ENCODE peak calls at places on chromosomes 7 and 10, in ten cellular contexts. One of them, this sample, is unnamed.

GRCh38 chr10:88227342-88228018 is 355.6 kb downstream of the RNLS start:
- DNase-seq in stomach: peak; percentile 32
- DNase-seq in transverse colon: peak; percentile 56
- DNase-seq in sigmoid colon: peak; percentile 61
- DNase-seq in gastrocnemius medialis: peak; percentile 64
- DNase-seq in Panc1: no peak
- DNase-seq in hepatocyte: no peak
- DNase-seq in IMR-90: peak; percentile 85
- DNase-seq in AG04450: peak; percentile 50
- DNase-seq in cardiac fibroblast: peak; percentile 86
- DNase-seq in this sample: no peak

GRCh38 chr7:103391150-103391549 is 43.7 kb downstream of the PSMC2 start:
- DNase-seq in stomach: no peak
- DNase-seq in transverse colon: no peak
- DNase-seq in sigmoid colon: no peak
- DNase-seq in gastrocnemius medialis: no peak
- DNase-seq in Panc1: no peak
- DNase-seq in hepatocyte: no peak
- DNase-seq in IMR-90: no peak
- DNase-seq in AG04450: no peak
- DNase-seq in cardiac fibroblast: no peak
- DNase-seq in this sample: no peak

GRCh38 chr10:124014416-124015154 is 78.8 kb downstream of the CHST15 start:
- DNase-seq in stomach: no peak
- DNase-seq in transverse colon: no peak
- DNase-seq in sigmoid colon: no peak
- DNase-seq in gastrocnemius medialis: no peak
- DNase-seq in Panc1: no peak
- DNase-seq in hepatocyte: no peak
- DNase-seq in IMR-90: no peak
- DNase-seq in AG04450: no peak
- DNase-seq in cardiac fibroblast: no peak
- DNase-seq in this sample: no peak

GRCh38 chr10:32943395-32943794 is 14.6 kb downstream of the ITGB1 start:
- DNase-seq in stomach: no peak
- DNase-seq in transverse colon: no peak
- DNase-seq in sigmoid colon: no peak
- DNase-seq in gastrocnemius medialis: no peak
- DNase-seq in Panc1: no peak
- DNase-seq in hepatocyte: no peak
- DNase-seq in IMR-90: no peak
- DNase-seq in AG04450: no peak
- DNase-seq in cardiac fibroblast: no peak
- DNase-seq in this sample: no peak

GRCh38 chr10:103648951-103649532 is 155.5 kb downstream of the NEURL1 start:
- DNase-seq in stomach: no peak
- DNase-seq in transverse colon: no peak
- DNase-seq in sigmoid colon: peak; percentile 78
- DNase-seq in gastrocnemius medialis: peak; percentile 99
- DNase-seq in Panc1: no peak
- DNase-seq in hepatocyte: no peak
- DNase-seq in IMR-90: peak; percentile 16
- DNase-seq in AG04450: no peak
- DNase-seq in cardiac fibroblast: peak; percentile 95
- DNase-seq in this sample: no peak

GRCh38 chr7:75819711-75820110 is 6.1 kb upstream of the CCL24 start:
- DNase-seq in stomach: no peak
- DNase-seq in transverse colon: peak; percentile 26
- DNase-seq in sigmoid colon: no peak
- DNase-seq in gastrocnemius medialis: peak; percentile 19
- DNase-seq in Panc1: no peak
- DNase-seq in hepatocyte: no peak
- DNase-seq in IMR-90: no peak
- DNase-seq in AG04450: no peak
- DNase-seq in cardiac fibroblast: no peak
- DNase-seq in this sample: no peak

GRCh38 chr10:124085680-124086079 is 7.7 kb downstream of the CHST15 start:
- DNase-seq in stomach: no peak
- DNase-seq in transverse colon: no peak
- DNase-seq in sigmoid colon: peak; percentile 66
- DNase-seq in gastrocnemius medialis: no peak
- DNase-seq in Panc1: no peak
- DNase-seq in hepatocyte: no peak
- DNase-seq in IMR-90: no peak
- DNase-seq in AG04450: no peak
- DNase-seq in cardiac fibroblast: no peak
- DNase-seq in this sample: no peak

GRCh38 chr7:25496394-25497103 is 268.3 kb upstream of the NPVF start:
- DNase-seq in stomach: no peak
- DNase-seq in transverse colon: no peak
- DNase-seq in sigmoid colon: no peak
- DNase-seq in gastrocnemius medialis: no peak
- DNase-seq in Panc1: no peak
- DNase-seq in hepatocyte: no peak
- DNase-seq in IMR-90: no peak
- DNase-seq in AG04450: no peak
- DNase-seq in cardiac fibroblast: no peak
- DNase-seq in this sample: no peak

GRCh38 chr10:35387768-35388167 is 51.5 kb downstream of the CCNY start:
- DNase-seq in stomach: peak; percentile 49
- DNase-seq in transverse colon: no peak
- DNase-seq in sigmoid colon: no peak
- DNase-seq in gastrocnemius medialis: no peak
- DNase-seq in Panc1: no peak
- DNase-seq in hepatocyte: no peak
- DNase-seq in IMR-90: peak; percentile 85
- DNase-seq in AG04450: peak; percentile 44
- DNase-seq in cardiac fibroblast: peak; percentile 71
- DNase-seq in this sample: no peak

GRCh38 chr10:95742962-95743535 is 12.9 kb upstream of the ENTPD1 start:
- DNase-seq in stomach: no peak
- DNase-seq in transverse colon: no peak
- DNase-seq in sigmoid colon: no peak
- DNase-seq in gastrocnemius medialis: no peak
- DNase-seq in Panc1: no peak
- DNase-seq in hepatocyte: no peak
- DNase-seq in IMR-90: no peak
- DNase-seq in AG04450: no peak
- DNase-seq in cardiac fibroblast: no peak
- DNase-seq in this sample: no peak

GRCh38 chr7:31735991-31736982 is 49.3 kb downstream of the PPP1R17 start:
- DNase-seq in stomach: peak; percentile 71
- DNase-seq in transverse colon: peak; percentile 47
- DNase-seq in sigmoid colon: peak; percentile 74
- DNase-seq in gastrocnemius medialis: no peak
- DNase-seq in Panc1: peak; percentile 41
- DNase-seq in hepatocyte: peak; percentile 82
- DNase-seq in IMR-90: peak; percentile 51
- DNase-seq in AG04450: peak; percentile 11
- DNase-seq in cardiac fibroblast: peak; percentile 65
- DNase-seq in this sample: no peak

GRCh38 chr7:136998495-136998894 is 130.0 kb downstream of the CHRM2 start:
- DNase-seq in stomach: no peak
- DNase-seq in transverse colon: no peak
- DNase-seq in sigmoid colon: no peak
- DNase-seq in gastrocnemius medialis: no peak
- DNase-seq in Panc1: peak; percentile 80
- DNase-seq in hepatocyte: no peak
- DNase-seq in IMR-90: peak; percentile 82
- DNase-seq in AG04450: peak; percentile 30
- DNase-seq in cardiac fibroblast: no peak
- DNase-seq in this sample: no peak

GRCh38 chr7:417973-418601 is 101.6 kb downstream of the PDGFA start:
- DNase-seq in stomach: no peak
- DNase-seq in transverse colon: no peak
- DNase-seq in sigmoid colon: no peak
- DNase-seq in gastrocnemius medialis: no peak
- DNase-seq in Panc1: no peak
- DNase-seq in hepatocyte: no peak
- DNase-seq in IMR-90: no peak
- DNase-seq in AG04450: no peak
- DNase-seq in cardiac fibroblast: no peak
- DNase-seq in this sample: no peak

GRCh38 chr10:37855691-37856090 is 1.7 kb downstream of the ZNF248 start:
- DNase-seq in stomach: no peak
- DNase-seq in transverse colon: no peak
- DNase-seq in sigmoid colon: no peak
- DNase-seq in gastrocnemius medialis: no peak
- DNase-seq in Panc1: no peak
- DNase-seq in hepatocyte: no peak
- DNase-seq in IMR-90: no peak
- DNase-seq in AG04450: no peak
- DNase-seq in cardiac fibroblast: no peak
- DNase-seq in this sample: no peak

GRCh38 chr7:151013728-151014497 is 10.4 kb downstream of the ATG9B start:
- DNase-seq in stomach: peak; percentile 67
- DNase-seq in transverse colon: peak; percentile 81
- DNase-seq in sigmoid colon: peak; percentile 84
- DNase-seq in gastrocnemius medialis: no peak
- DNase-seq in Panc1: no peak
- DNase-seq in hepatocyte: peak; percentile 84
- DNase-seq in IMR-90: peak; percentile 22
- DNase-seq in AG04450: no peak
- DNase-seq in cardiac fibroblast: peak; percentile 55
- DNase-seq in this sample: no peak

GRCh38 chr10:132187421-132188138 is 832 bp downstream of the DPYSL4 start:
- DNase-seq in stomach: no peak
- DNase-seq in transverse colon: no peak
- DNase-seq in sigmoid colon: no peak
- DNase-seq in gastrocnemius medialis: no peak
- DNase-seq in Panc1: no peak
- DNase-seq in hepatocyte: no peak
- DNase-seq in IMR-90: no peak
- DNase-seq in AG04450: no peak
- DNase-seq in cardiac fibroblast: no peak
- DNase-seq in this sample: no peak

GRCh38 chr7:137343483-137343841 is at the start of gene PTN:
- DNase-seq in stomach: no peak
- DNase-seq in transverse colon: peak; percentile 13
- DNase-seq in sigmoid colon: peak; percentile 78
- DNase-seq in gastrocnemius medialis: no peak
- DNase-seq in Panc1: no peak
- DNase-seq in hepatocyte: peak; percentile 60
- DNase-seq in IMR-90: peak; percentile 79
- DNase-seq in AG04450: peak; percentile 43
- DNase-seq in cardiac fibroblast: peak; percentile 48
- DNase-seq in this sample: no peak

GRCh38 chr7:1323178-1324027 is 90.7 kb downstream of the UNCX start:
- DNase-seq in stomach: no peak
- DNase-seq in transverse colon: no peak
- DNase-seq in sigmoid colon: no peak
- DNase-seq in gastrocnemius medialis: no peak
- DNase-seq in Panc1: no peak
- DNase-seq in hepatocyte: no peak
- DNase-seq in IMR-90: no peak
- DNase-seq in AG04450: no peak
- DNase-seq in cardiac fibroblast: peak; percentile 5
- DNase-seq in this sample: no peak

GRCh38 chr10:47255866-47256265 is 44.1 kb upstream of the GDF10 start:
- DNase-seq in stomach: no peak
- DNase-seq in transverse colon: no peak
- DNase-seq in sigmoid colon: peak; percentile 42
- DNase-seq in gastrocnemius medialis: no peak
- DNase-seq in Panc1: no peak
- DNase-seq in hepatocyte: no peak
- DNase-seq in IMR-90: no peak
- DNase-seq in AG04450: no peak
- DNase-seq in cardiac fibroblast: no peak
- DNase-seq in this sample: no peak
- TF ChIP-seq CTCF in stomach: no peak
- TF ChIP-seq CTCF in transverse colon: no peak
- TF ChIP-seq CTCF in sigmoid colon: no peak
- TF ChIP-seq CTCF in gastrocnemius medialis: no peak
- TF ChIP-seq CTCF in Panc1: no peak
- TF ChIP-seq CTCF in hepatocyte: no peak
- TF ChIP-seq CTCF in IMR-90: no peak
- TF ChIP-seq CTCF in AG04450: no peak
- TF ChIP-seq CTCF in cardiac fibroblast: no peak
- TF ChIP-seq CTCF in this sample: no peak

DNA sequence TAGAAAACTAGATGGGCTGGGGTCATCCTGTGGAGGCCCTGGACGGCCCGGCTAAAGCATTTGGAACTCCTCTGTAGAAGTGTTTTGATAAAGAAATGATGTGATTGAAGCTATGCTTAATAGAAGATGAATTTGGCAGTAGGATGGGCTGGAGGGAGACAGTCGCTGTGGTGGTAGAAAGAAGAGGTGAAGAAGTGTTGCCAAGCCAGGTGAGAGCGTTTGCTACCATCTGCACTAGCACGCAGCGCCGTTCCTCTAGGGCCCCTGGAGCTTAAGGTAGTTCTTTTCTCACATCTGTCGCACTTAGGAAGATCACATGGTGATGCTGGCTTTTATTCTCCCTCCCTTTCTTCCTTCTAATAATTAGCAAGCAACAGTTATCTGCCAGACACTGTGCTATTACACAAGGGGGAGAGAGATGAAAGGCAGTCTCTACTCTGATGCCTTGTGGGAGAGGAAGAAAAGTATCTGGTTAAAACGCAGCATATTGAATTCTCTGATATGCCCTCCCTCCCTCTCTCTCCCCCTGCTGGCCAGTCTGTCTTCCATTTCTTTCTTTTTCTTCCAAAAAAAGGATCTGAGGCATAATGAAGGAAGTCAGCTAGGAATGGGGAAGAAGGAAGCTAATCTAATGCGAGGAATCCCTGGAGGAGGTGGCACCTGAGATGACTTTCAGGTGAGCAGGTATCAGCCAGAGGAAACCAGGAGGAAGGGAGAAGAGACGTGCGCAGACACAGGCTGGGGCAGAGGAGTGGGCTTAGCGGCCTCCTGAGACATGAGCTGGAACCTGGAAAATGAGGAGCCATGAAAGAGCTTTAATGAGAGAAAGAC is 162.3 kb upstream of the KLF14 start:
- DNase-seq in stomach: no peak
- DNase-seq in transverse colon: no peak
- DNase-seq in sigmoid colon: no peak
- DNase-seq in gastrocnemius medialis: no peak
- DNase-seq in Panc1: peak; percentile 72
- DNase-seq in hepatocyte: no peak
- DNase-seq in IMR-90: peak; percentile 54
- DNase-seq in AG04450: no peak
- DNase-seq in cardiac fibroblast: peak; percentile 63
- DNase-seq in this sample: no peak
- TF ChIP-seq CTCF in stomach: no peak
- TF ChIP-seq CTCF in transverse colon: no peak
- TF ChIP-seq CTCF in sigmoid colon: no peak
- TF ChIP-seq CTCF in gastrocnemius medialis: peak; percentile 38
- TF ChIP-seq CTCF in Panc1: no peak
- TF ChIP-seq CTCF in hepatocyte: no peak
- TF ChIP-seq CTCF in IMR-90: peak; percentile 54
- TF ChIP-seq CTCF in AG04450: peak; percentile 67
- TF ChIP-seq CTCF in cardiac fibroblast: peak; percentile 60
- TF ChIP-seq CTCF in this sample: no peak

GRCh38 chr7:77327932-77328628 is 88.1 kb downstream of the GSAP start:
- DNase-seq in stomach: no peak
- DNase-seq in transverse colon: no peak
- DNase-seq in sigmoid colon: peak; percentile 68
- DNase-seq in gastrocnemius medialis: no peak
- DNase-seq in Panc1: no peak
- DNase-seq in hepatocyte: no peak
- DNase-seq in IMR-90: no peak
- DNase-seq in AG04450: no peak
- DNase-seq in cardiac fibroblast: peak; percentile 17
- DNase-seq in this sample: no peak
- TF ChIP-seq CTCF in stomach: no peak
- TF ChIP-seq CTCF in transverse colon: no peak
- TF ChIP-seq CTCF in sigmoid colon: no peak
- TF ChIP-seq CTCF in gastrocnemius medialis: no peak
- TF ChIP-seq CTCF in Panc1: no peak
- TF ChIP-seq CTCF in hepatocyte: no peak
- TF ChIP-seq CTCF in IMR-90: no peak
- TF ChIP-seq CTCF in AG04450: no peak
- TF ChIP-seq CTCF in cardiac fibroblast: no peak
- TF ChIP-seq CTCF in this sample: no peak

GRCh38 chr7:3393862-3394261 is 92.8 kb downstream of the SDK1 start:
- DNase-seq in stomach: no peak
- DNase-seq in transverse colon: no peak
- DNase-seq in sigmoid colon: no peak
- DNase-seq in gastrocnemius medialis: no peak
- DNase-seq in Panc1: no peak
- DNase-seq in hepatocyte: no peak
- DNase-seq in IMR-90: no peak
- DNase-seq in AG04450: no peak
- DNase-seq in cardiac fibroblast: peak; percentile 6
- DNase-seq in this sample: no peak
- TF ChIP-seq CTCF in stomach: no peak
- TF ChIP-seq CTCF in transverse colon: no peak
- TF ChIP-seq CTCF in sigmoid colon: no peak
- TF ChIP-seq CTCF in gastrocnemius medialis: no peak
- TF ChIP-seq CTCF in Panc1: no peak
- TF ChIP-seq CTCF in hepatocyte: no peak
- TF ChIP-seq CTCF in IMR-90: peak; percentile 11
- TF ChIP-seq CTCF in AG04450: no peak
- TF ChIP-seq CTCF in cardiac fibroblast: no peak
- TF ChIP-seq CTCF in this sample: peak; percentile 16

This sample was measured in chondrocyte.